ENCODE peak calls at places on chromosomes 13 and 19, in six cellular contexts. S, C, M, K, J and A are unnamed samples.

GRCh38 chr13:70407486-70407885 is 299.2 kb upstream of the KLHL1 start:
- DNase-seq in M (no peak), K (no peak), S (peak; percentile 12), C (no peak), J (no peak), A (no peak)

GRCh38 chr19:43540381-43540780 is 7.4 kb downstream of the ZNF575 start:
- DNase-seq in C (no peak), S (no peak), M (no peak), K (no peak), J (no peak), A (no peak)

GRCh38 chr19:38142176-38143035 is 81.6 kb downstream of the DPF1 start:
- DNase-seq in M (no peak), C (peak; percentile 68), S (peak; percentile 59), J (no peak), K (peak; percentile 84), A (peak; percentile 59)

GRCh38 chr13:40665061-40665753 is 1.2 kb downstream of the FOXO1 start:
- DNase-seq in K (peak; percentile 61), J (no peak), S (no peak), M (no peak), C (no peak), A (peak; percentile 24)

GRCh38 chr19:7942981-7943443 is 454 bp downstream of the TIMM44 start:
- DNase-seq in S (no peak), J (no peak), M (no peak), C (no peak), K (no peak), A (peak; percentile 18)

GRCh38 chr19:5990289-5990797 is 12.4 kb upstream of the RANBP3 start:
- DNase-seq in J (no peak), S (no peak), C (no peak), K (peak; percentile 58), M (no peak), A (peak; percentile 25)

GRCh38 chr19:35216833-35217707 is 11.5 kb downstream of the FAM187B start:
- DNase-seq in J (no peak), C (peak; percentile 24), K (no peak), M (peak; percentile 20), S (no peak), A (no peak)

GRCh38 chr19:18202759-18203407 is 959 bp downstream of the RAB3A start:
- DNase-seq in K (no peak), S (peak; percentile 11), M (no peak), J (no peak), C (peak; percentile 52), A (peak; percentile 26)

GRCh38 chr19:53927745-53928144 is 18.7 kb downstream of the CACNG7 start:
- DNase-seq in C (no peak), M (peak; percentile 69), J (peak; percentile 43), S (peak; percentile 76), K (peak; percentile 73), A (peak; percentile 60)

GRCh38 chr13:27920677-27921420 is 1.0 kb downstream of the PDX1 start:
- DNase-seq in C (peak; percentile 43), M (no peak), S (no peak), J (no peak), K (peak; percentile 50), A (peak; percentile 24)

GRCh38 chr19:39679056-39679790 is 23.5 kb downstream of the LGALS16 start:
- DNase-seq in M (no peak), K (no peak), J (no peak), C (no peak), S (no peak), A (no peak)

GRCh38 chr19:49570997-49571676 is 9.2 kb downstream of the NOSIP start:
- DNase-seq in J (no peak), C (peak; percentile 6), K (no peak), M (no peak), S (no peak), A (peak; percentile 38)

GRCh38 chr13:22828081-22828480 is 352.7 kb upstream of the SGCG start:
- DNase-seq in C (no peak), K (no peak), S (peak; percentile 42), M (peak; percentile 7), J (no peak), A (no peak)

GRCh38 chr19:6720369-6721112 is at the start of gene C3:
- DNase-seq in C (no peak), K (peak; percentile 88), S (peak; percentile 87), M (no peak), J (no peak), A (peak; percentile 38)

GRCh38 chr13:48437381-48437780 is 24.5 kb upstream of the LPAR6 start:
- DNase-seq in C (no peak), K (peak; percentile 23), M (no peak), S (peak; percentile 64), J (no peak), A (peak; percentile 22)

GRCh38 chr13:30255696-30256095 is 51.7 kb downstream of the KATNAL1 start:
- DNase-seq in J (no peak), C (no peak), S (no peak), M (no peak), K (no peak), A (peak; percentile 16)

GRCh38 chr13:95267662-95268369 is 33.4 kb downstream of the ABCC4 start:
- DNase-seq in M (no peak), S (peak; percentile 92), C (no peak), K (peak; percentile 61), J (peak; percentile 78), A (peak; percentile 93)

GRCh38 chr19:48540110-48540509 is 11.9 kb upstream of the SULT2B1 start:
- DNase-seq in M (no peak), J (no peak), S (no peak), C (peak; percentile 38), K (no peak), A (no peak)

GRCh38 chr19:29303035-29303706 is 90.2 kb upstream of the UQCRFS1 start:
- DNase-seq in S (no peak), C (no peak), M (no peak), K (no peak), J (no peak), A (no peak)

GRCh38 chr19:35484637-35485036 is 5.6 kb downstream of the KRTDAP start:
- DNase-seq in K (no peak), S (no peak), C (no peak), M (no peak), J (no peak), A (no peak)

GRCh38 chr19:16847407-16847806 is 18.2 kb downstream of the SIN3B start:
- DNase-seq in C (no peak), J (no peak), M (no peak), K (no peak), S (no peak), A (no peak)

GRCh38 chr19:1264801-1265610 is 4.1 kb upstream of the CIRBP start:
- DNase-seq in C (no peak), S (peak; percentile 85), J (peak; percentile 51), M (peak; percentile 83), K (peak; percentile 84), A (peak; percentile 95)

GRCh38 chr13:49669735-49670309 is 21.5 kb downstream of the EBPL start:
- DNase-seq in K (peak; percentile 80), J (peak; percentile 33), M (peak; percentile 57), C (peak; percentile 71), S (peak; percentile 62), A (peak; percentile 78)

GRCh38 chr13:71866173-71867091 is 572 bp downstream of the DACH1 start:
- DNase-seq in C (peak; percentile 24), M (no peak), J (no peak), K (peak; percentile 34), S (peak; percentile 10), A (peak; percentile 4)

GRCh38 chr13:24834902-24835510 is 71.0 kb downstream of the RNF17 start:
- DNase-seq in C (peak; percentile 85), S (no peak), K (no peak), J (no peak), M (no peak), A (peak; percentile 4)

GRCh38 chr13:25961294-25961693 is 90.5 kb downstream of the SHISA2 start:
- DNase-seq in M (no peak), S (no peak), J (no peak), K (no peak), C (no peak), A (no peak)

GRCh38 chr13:69857188-69857821 is 250.3 kb upstream of the ATXN8OS start:
- DNase-seq in C (peak; percentile 77), S (peak; percentile 31), K (peak; percentile 7), M (peak; percentile 66), J (no peak), A (peak; percentile 1)

GRCh38 chr13:20848203-20848602 is 54.3 kb downstream of the XPO4 start:
- DNase-seq in M (no peak), S (no peak), K (no peak), J (no peak), C (no peak), A (no peak)

GRCh38 chr19:7605490-7606222 is 10.0 kb downstream of the CAMSAP3 start:
- DNase-seq in S (peak; percentile 38), J (no peak), K (no peak), C (no peak), M (no peak), A (peak; percentile 24)

GRCh38 chr13:41962994-41963393 is 2.1 kb upstream of the VWA8 start:
- DNase-seq in M (no peak), S (no peak), K (no peak), C (no peak), J (no peak), A (no peak)

GRCh38 chr13:94054159-94054558 is 425.3 kb downstream of the DCT start:
- DNase-seq in J (no peak), S (no peak), C (no peak), M (no peak), K (no peak), A (no peak)

GRCh38 chr13:39565036-39565949 is 37.7 kb downstream of the LHFPL6 start:
- DNase-seq in S (peak; percentile 96), K (peak; percentile 88), C (no peak), M (peak; percentile 54), J (peak; percentile 51), A (peak; percentile 98)

GRCh38 chr13:25253702-25254101 is 33.6 kb downstream of the MTMR6 start:
- DNase-seq in K (peak; percentile 21), C (no peak), S (peak; percentile 9), M (peak; percentile 51), J (no peak), A (no peak)

GRCh38 chr13:42078113-42078769 is 29.8 kb downstream of the DGKH start:
- DNase-seq in S (no peak), C (no peak), M (no peak), K (peak; percentile 12), J (peak; percentile 52), A (peak; percentile 42)